ENCODE peak calls at places on chromosome 14, in four cellular contexts. One of them, this sample, is unnamed.

GRCh38 chr14:57486767-57487379 is 6.8 kb downstream of the CCDC198 start:
- DNase-seq in OCI-LY7: peak
- DNase-seq in PC-3: peak
- DNase-seq in MM.1S: peak
- DNase-seq in this sample: peak

GRCh38 chr14:100072783-100073346 is 7.6 kb downstream of the EVL start:
- DNase-seq in PC-3: peak
- DNase-seq in OCI-LY7: peak
- DNase-seq in MM.1S: peak
- DNase-seq in this sample: no peak

GRCh38 chr14:80037349-80037748 is 174.0 kb downstream of the DIO2 start:
- DNase-seq in MM.1S: no peak
- DNase-seq in OCI-LY7: no peak
- DNase-seq in PC-3: peak
- DNase-seq in this sample: no peak

GRCh38 chr14:92443741-92444140 is 69.8 kb upstream of the RIN3 start:
- DNase-seq in PC-3: no peak
- DNase-seq in MM.1S: no peak
- DNase-seq in OCI-LY7: no peak
- DNase-seq in this sample: no peak

GRCh38 chr14:82661258-82661657 is 1127.6 kb upstream of the SEL1L start:
- DNase-seq in OCI-LY7: no peak
- DNase-seq in PC-3: no peak
- DNase-seq in MM.1S: no peak
- DNase-seq in this sample: no peak

GRCh38 chr14:98949506-98950135 is 322.4 kb downstream of the BCL11B start:
- DNase-seq in OCI-LY7: no peak
- DNase-seq in MM.1S: no peak
- DNase-seq in PC-3: no peak
- DNase-seq in this sample: peak

GRCh38 chr14:35576260-35576659 is 42.3 kb downstream of the INSM2 start:
- DNase-seq in OCI-LY7: no peak
- DNase-seq in MM.1S: no peak
- DNase-seq in PC-3: no peak
- DNase-seq in this sample: no peak

GRCh38 chr14:45287609-45288008 is 34.6 kb upstream of the MIS18BP1 start:
- DNase-seq in OCI-LY7: no peak
- DNase-seq in PC-3: peak
- DNase-seq in MM.1S: no peak
- DNase-seq in this sample: no peak

GRCh38 chr14:55051165-55051425 is 352 bp upstream of the MAPK1IP1L start:
- DNase-seq in OCI-LY7: no peak
- DNase-seq in MM.1S: no peak
- DNase-seq in PC-3: no peak
- DNase-seq in this sample: no peak

GRCh38 chr14:105980224-105980623 is 453.8 kb downstream of the TMEM121 start:
- DNase-seq in PC-3: no peak
- DNase-seq in MM.1S: no peak
- DNase-seq in OCI-LY7: no peak
- DNase-seq in this sample: no peak

GRCh38 chr14:101351769-101352168 is 209.5 kb upstream of the DIO3 start:
- DNase-seq in MM.1S: no peak
- DNase-seq in OCI-LY7: no peak
- DNase-seq in PC-3: no peak
- DNase-seq in this sample: no peak

GRCh38 chr14:83473416-83473815 is 1939.8 kb upstream of the SEL1L start:
- DNase-seq in PC-3: no peak
- DNase-seq in MM.1S: no peak
- DNase-seq in OCI-LY7: no peak
- DNase-seq in this sample: no peak

GRCh38 chr14:86003998-86004397 is 474.1 kb downstream of the FLRT2 start:
- DNase-seq in PC-3: peak
- DNase-seq in OCI-LY7: no peak
- DNase-seq in MM.1S: no peak
- DNase-seq in this sample: no peak
- TF ChIP-seq EZH2phosphoT487 in PC-3: no peak
- TF ChIP-seq EZH2phosphoT487 in OCI-LY7: no peak
- TF ChIP-seq EZH2phosphoT487 in MM.1S: no peak
- TF ChIP-seq EZH2phosphoT487 in this sample: no peak

GRCh38 chr14:30603402-30603801 is 18.7 kb upstream of the SCFD1 start:
- DNase-seq in PC-3: peak
- DNase-seq in OCI-LY7: no peak
- DNase-seq in MM.1S: no peak
- DNase-seq in this sample: no peak
- TF ChIP-seq EZH2phosphoT487 in PC-3: no peak
- TF ChIP-seq EZH2phosphoT487 in OCI-LY7: no peak
- TF ChIP-seq EZH2phosphoT487 in MM.1S: no peak
- TF ChIP-seq EZH2phosphoT487 in this sample: no peak

GRCh38 chr14:91249841-91250616 is 5.5 kb upstream of the GPR68 start:
- DNase-seq in PC-3: peak
- DNase-seq in OCI-LY7: peak
- DNase-seq in MM.1S: peak
- DNase-seq in this sample: peak
- TF ChIP-seq EZH2phosphoT487 in PC-3: no peak
- TF ChIP-seq EZH2phosphoT487 in OCI-LY7: no peak
- TF ChIP-seq EZH2phosphoT487 in MM.1S: no peak
- TF ChIP-seq EZH2phosphoT487 in this sample: no peak

GRCh38 chr14:68283378-68284123 is 464.0 kb downstream of the RAD51B start:
- DNase-seq in PC-3: no peak
- DNase-seq in MM.1S: no peak
- DNase-seq in OCI-LY7: peak
- DNase-seq in this sample: no peak
- TF ChIP-seq EZH2phosphoT487 in PC-3: no peak
- TF ChIP-seq EZH2phosphoT487 in MM.1S: no peak
- TF ChIP-seq EZH2phosphoT487 in OCI-LY7: no peak
- TF ChIP-seq EZH2phosphoT487 in this sample: no peak

GRCh38 chr14:50260511-50260910 is 29.1 kb upstream of the SOS2 start:
- DNase-seq in PC-3: peak
- DNase-seq in MM.1S: peak
- DNase-seq in OCI-LY7: peak
- DNase-seq in this sample: peak
- TF ChIP-seq EZH2phosphoT487 in PC-3: no peak
- TF ChIP-seq EZH2phosphoT487 in MM.1S: no peak
- TF ChIP-seq EZH2phosphoT487 in OCI-LY7: no peak
- TF ChIP-seq EZH2phosphoT487 in this sample: no peak

This sample was measured in neural progenitor cell.